ENCODE peak calls at places on chromosomes 4 and X, in four cellular contexts. One of them, this sample, is unnamed.

GRCh38 chrX:46561931-46562721 is 11.4 kb upstream of the CHST7 start:
- DNase-seq in lung: peak; percentile 55
- DNase-seq in tibial nerve: no peak
- DNase-seq in HCT116: no peak
- DNase-seq in this sample: no peak

GRCh38 chr4:107991945-107992625 is 2.4 kb downstream of the HADH start:
- DNase-seq in lung: no peak
- DNase-seq in tibial nerve: no peak
- DNase-seq in HCT116: no peak
- DNase-seq in this sample: no peak

GRCh38 chrX:41480508-41481260 is 33.5 kb downstream of the NYX start:
- DNase-seq in lung: no peak
- DNase-seq in tibial nerve: no peak
- DNase-seq in HCT116: no peak
- DNase-seq in this sample: no peak

GRCh38 chrX:133229361-133229760 is 11.2 kb upstream of the TFDP3 start:
- DNase-seq in lung: no peak
- DNase-seq in tibial nerve: no peak
- DNase-seq in HCT116: peak; percentile 50
- DNase-seq in this sample: no peak

GRCh38 chrX:2767631-2768455 is 16.0 kb downstream of the XG start:
- DNase-seq in lung: peak; percentile 54
- DNase-seq in tibial nerve: peak; percentile 32
- DNase-seq in HCT116: peak; percentile 7
- DNase-seq in this sample: peak; percentile 67

GRCh38 chr4:110196206-110196870 is 2.1 kb downstream of the ELOVL6 start:
- DNase-seq in lung: peak; percentile 53
- DNase-seq in tibial nerve: no peak
- DNase-seq in HCT116: no peak
- DNase-seq in this sample: peak; percentile 35

GRCh38 chr4:124993838-124994237 is 281.3 kb upstream of the ANKRD50 start:
- DNase-seq in lung: no peak
- DNase-seq in tibial nerve: no peak
- DNase-seq in HCT116: no peak
- DNase-seq in this sample: no peak

GRCh38 chr4:158588777-158589176 is 67.1 kb downstream of the RXFP1 start:
- DNase-seq in lung: no peak
- DNase-seq in tibial nerve: no peak
- DNase-seq in HCT116: no peak
- DNase-seq in this sample: no peak

GRCh38 chrX:49171752-49172279 is at the start of gene PLP2:
- DNase-seq in lung: peak; percentile 51
- DNase-seq in tibial nerve: no peak
- DNase-seq in HCT116: no peak
- DNase-seq in this sample: peak; percentile 62

GRCh38 chr4:101356928-101357327 is 9.6 kb upstream of the PPP3CA start:
- DNase-seq in lung: no peak
- DNase-seq in tibial nerve: no peak
- DNase-seq in HCT116: peak; percentile 73
- DNase-seq in this sample: no peak

GRCh38 chrX:758917-759316 is 128.3 kb downstream of the SHOX start:
- DNase-seq in lung: no peak
- DNase-seq in tibial nerve: no peak
- DNase-seq in HCT116: no peak
- DNase-seq in this sample: no peak

GRCh38 chr4:141499454-141499853 is 136.9 kb upstream of the IL15 start:
- DNase-seq in lung: no peak
- DNase-seq in tibial nerve: no peak
- DNase-seq in HCT116: no peak
- DNase-seq in this sample: no peak
- H3K4me3 ChIP-seq in lung: no peak overlapping the region
- H3K4me3 ChIP-seq in tibial nerve: no peak overlapping the region
- H3K4me3 ChIP-seq in HCT116: no peak overlapping the region
- H3K4me3 ChIP-seq in this sample: no peak overlapping the region

DNA sequence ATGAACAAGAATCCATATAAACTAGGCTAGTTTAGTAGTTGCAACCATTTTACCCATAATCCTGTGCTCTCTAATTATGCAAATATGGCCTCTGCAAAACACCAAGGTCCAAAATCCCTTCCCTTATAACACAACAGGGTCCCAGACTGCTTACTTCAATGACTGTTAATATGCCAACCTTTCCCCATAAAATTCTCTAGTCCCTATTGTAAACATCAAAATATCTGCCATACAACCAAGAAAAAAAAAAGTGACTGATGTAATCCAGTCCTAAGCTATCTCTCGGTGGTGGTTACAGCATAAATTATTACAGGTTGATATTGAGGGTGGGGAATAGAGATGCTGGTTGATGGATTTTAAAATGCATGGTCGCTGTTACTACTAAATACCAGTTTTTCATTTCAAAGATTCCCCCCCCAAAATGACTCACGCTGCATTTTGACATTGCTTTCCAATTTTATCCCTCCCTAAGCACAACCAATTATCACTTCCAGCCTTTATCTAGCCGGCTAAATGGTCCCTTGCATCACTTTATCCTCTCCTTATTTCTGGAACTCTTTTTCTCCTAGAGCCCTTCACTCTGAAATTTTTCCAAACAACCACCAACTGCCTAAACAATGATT is 44.8 kb downstream of the TSPAN5 start:
- DNase-seq in lung: no peak
- DNase-seq in tibial nerve: no peak
- DNase-seq in HCT116: no peak
- DNase-seq in this sample: no peak
- H3K27ac ChIP-seq in lung: no peak overlapping the region
- H3K27ac ChIP-seq in tibial nerve: peak overlapping the region; percentile 49
- H3K27ac ChIP-seq in HCT116: no peak overlapping the region
- H3K27ac ChIP-seq in this sample: no peak overlapping the region

DNA sequence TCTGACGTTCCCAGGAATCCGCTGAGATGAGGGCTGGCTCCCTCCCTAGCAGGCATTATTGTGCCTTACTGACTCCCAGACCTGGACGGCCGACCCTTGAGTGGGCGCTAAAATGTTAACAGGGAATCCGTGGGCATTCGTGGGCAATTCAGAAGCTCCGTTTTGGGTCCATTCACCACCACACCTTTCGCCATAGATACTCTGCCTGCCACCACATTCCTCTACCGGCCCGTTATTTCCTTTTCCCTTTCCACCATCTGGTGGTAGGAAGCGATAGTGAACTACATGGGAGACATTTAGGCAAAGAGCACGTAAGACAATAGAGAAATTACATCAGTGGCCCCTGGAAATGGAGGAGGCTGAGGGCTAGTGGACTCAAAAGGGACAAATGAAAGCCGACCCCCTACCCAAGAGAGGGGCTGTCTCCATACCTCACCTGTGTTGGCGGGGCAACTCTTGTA is 1.0 kb upstream of the SH3KBP1 start:
- DNase-seq in lung: no peak
- DNase-seq in tibial nerve: no peak
- DNase-seq in HCT116: peak; percentile 53
- DNase-seq in this sample: no peak
- TF ChIP-seq CTCF in lung: peak; percentile 58
- TF ChIP-seq CTCF in tibial nerve: peak; percentile 36
- TF ChIP-seq CTCF in HCT116: no peak
- TF ChIP-seq CTCF in this sample: peak; percentile 46

DNA sequence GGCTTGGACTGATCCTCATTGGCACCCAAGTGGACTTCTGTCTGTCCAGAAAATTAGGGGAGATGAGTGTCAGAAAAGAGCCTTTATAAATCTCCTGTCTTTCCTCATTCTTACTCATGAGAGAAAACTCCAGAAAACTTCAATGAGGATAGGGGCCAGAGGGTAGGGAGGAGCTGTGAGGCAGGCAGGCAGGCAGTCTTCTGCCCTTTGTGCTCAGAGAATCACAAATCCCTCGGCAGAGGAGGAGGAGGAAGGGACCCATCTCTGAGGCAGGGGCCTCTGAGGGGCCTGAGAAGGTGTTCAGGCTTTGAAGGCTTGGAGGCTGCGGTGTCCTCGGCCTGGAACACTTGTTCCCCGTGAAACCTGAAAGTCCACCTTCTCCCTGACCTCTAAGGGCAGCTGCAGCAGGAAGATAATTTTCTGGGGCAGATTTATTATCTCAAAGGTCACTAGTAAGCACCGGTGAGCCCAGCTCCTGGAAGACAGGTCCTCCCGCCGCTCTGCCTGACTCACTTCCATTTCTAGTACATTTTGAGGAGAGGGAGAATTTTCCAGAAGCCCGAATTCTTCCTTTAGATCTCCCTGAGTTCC is 200.3 kb upstream of the BCOR start:
- DNase-seq in lung: no peak
- DNase-seq in tibial nerve: no peak
- DNase-seq in HCT116: no peak
- DNase-seq in this sample: no peak
- H3K4me3 ChIP-seq in lung: no peak overlapping the region
- H3K4me3 ChIP-seq in tibial nerve: no peak overlapping the region
- H3K4me3 ChIP-seq in HCT116: no peak overlapping the region
- H3K4me3 ChIP-seq in this sample: no peak overlapping the region

This sample was measured in psoas muscle.